ENCODE peak calls at places on chromosomes 12 and 14, in four cellular contexts. U is heart left ventricle, T is AG04450, A is right cardiac atrium. K is an unnamed sample. For H3K9me3, the result is how much of the 10 kb centered on the place peaks cover.

GRCh38 chr12:29425722-29426121 is 44.8 kb upstream of the ERGIC2 start:
- DNase-seq in U (no peak), T (no peak), A (no peak), K (no peak)

GRCh38 chr12:6183689-6184441 is 16.3 kb upstream of the CD9 start:
- DNase-seq in U (no peak), T (no peak), A (no peak), K (no peak)

GRCh38 chr14:53509227-53509822 is 356.2 kb upstream of the DDHD1 start:
- DNase-seq in U (no peak), T (peak), A (peak), K (no peak)

GRCh38 chr14:54381821-54382220 is 15.0 kb upstream of the CDKN3 start:
- DNase-seq in U (no peak), T (no peak), A (no peak), K (no peak)

GRCh38 chr14:75459099-75459741 is 31.4 kb downstream of the JDP2 start:
- DNase-seq in U (no peak), T (no peak), A (peak), K (no peak)

GRCh38 chr14:29749327-29749726 is 178.3 kb downstream of the PRKD1 start:
- DNase-seq in U (no peak), T (no peak), A (no peak), K (no peak)

GRCh38 chr12:10718279-10718821 is 4.8 kb downstream of the YBX3 start:
- DNase-seq in U (no peak), T (peak), A (no peak), K (no peak)

GRCh38 chr12:47905313-47905730 is 528 bp upstream of the VDR start:
- DNase-seq in U (peak), T (no peak), A (peak), K (no peak)

GRCh38 chr14:38297681-38298080 is 41.8 kb upstream of the CLEC14A start:
- DNase-seq in U (no peak), T (no peak), A (no peak), K (no peak)

GRCh38 chr12:54977155-54977554 is 7.4 kb downstream of the TESPA1 start:
- DNase-seq in U (no peak), T (no peak), A (no peak), K (no peak)

GRCh38 chr14:56903304-56904021 is 93.2 kb upstream of the OTX2 start:
- DNase-seq in U (no peak), T (no peak), A (no peak), K (peak)

GRCh38 chr12:130881046-130881445 is 9.2 kb downstream of the RAN start:
- DNase-seq in U (no peak), T (no peak), A (no peak), K (no peak)

GRCh38 chr12:2299207-2299606 is 246.4 kb downstream of the CACNA1C start:
- DNase-seq in U (no peak), T (no peak), A (no peak), K (no peak)

GRCh38 chr12:24133385-24133784 is 183.9 kb upstream of the SOX5 start:
- DNase-seq in U (no peak), T (no peak), A (no peak), K (no peak)

GRCh38 chr12:50325890-50326391 is 42.6 kb upstream of the LIMA1 start:
- DNase-seq in U (no peak), T (no peak), A (no peak), K (no peak)

GRCh38 chr12:77060136-77060882 is 5.1 kb downstream of the E2F7 start:
- DNase-seq in U (no peak), T (no peak), A (no peak), K (no peak)

GRCh38 chr14:74324945-74325361 is 22.2 kb upstream of the ABCD4 start:
- DNase-seq in U (no peak), T (no peak), A (no peak), K (peak)

GRCh38 chr14:31419179-31420012 is 954 bp downstream of the HEATR5A start:
- DNase-seq in U (no peak), T (no peak), A (no peak), K (no peak)

GRCh38 chr14:40096968-40097367 is 664.7 kb upstream of the FBXO33 start:
- DNase-seq in U (no peak), T (no peak), A (no peak), K (no peak)
- H3K9me3 ChIP-seq in U (under half), T (under half), A (under half), K (under half)

GRCh38 chr14:48350971-48351370 is 675.6 kb upstream of the MDGA2 start:
- DNase-seq in U (no peak), T (no peak), A (no peak), K (no peak)

GRCh38 chr14:48349689-48350088 is 674.3 kb upstream of the MDGA2 start:
- DNase-seq in U (no peak), T (no peak), A (no peak), K (no peak)
- H3K9me3 ChIP-seq in U (under half), T (under half), A (under half), K (under half)

DNA sequence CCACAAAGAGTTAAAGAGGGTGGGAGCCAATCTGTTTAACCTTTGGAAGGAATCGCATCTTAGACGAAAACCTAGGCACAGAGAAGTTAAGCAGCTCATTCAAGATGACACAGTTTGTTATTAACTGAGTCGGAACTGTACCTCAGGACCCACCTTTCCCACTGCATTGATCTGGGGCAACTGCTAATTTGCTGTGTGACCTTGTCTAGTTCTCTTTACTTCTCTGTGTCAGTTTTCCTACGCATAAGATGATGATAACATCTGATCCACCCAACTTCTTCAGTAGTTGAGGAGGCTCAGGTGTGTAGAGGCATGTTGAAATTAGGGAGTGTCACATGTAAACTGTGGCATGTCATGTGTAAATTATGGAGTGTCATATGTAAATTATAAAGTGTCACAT is 186.2 kb downstream of the ZFP36L1 start:
- DNase-seq in U (no peak), T (no peak), A (no peak), K (no peak)
- H3K9me3 ChIP-seq in U (under half), T (under half), A (under half), K (under half)

GRCh38 chr12:132909030-132909368 is 21.6 kb upstream of the CHFR start:
- DNase-seq in U (no peak), T (no peak), A (no peak), K (no peak)
- H3K9me3 ChIP-seq in U (under half), T (under half), A (under half), K (under half)